ENCODE peak calls at places on chromosomes 1 and 21, in ten cellular contexts. One of them, this sample, is unnamed.

GRCh38 chr21:38327984-38328383 is 71.2 kb downstream of the KCNJ15 start:
- DNase-seq in NCI-H526 treated with DMSO at 0.1 percent for 48 hours: no peak
- DNase-seq in bronchial epithelial cell: no peak
- DNase-seq in NCI-H2081: no peak
- DNase-seq in EL: no peak
- DNase-seq in HCEC 1CT: peak
- DNase-seq in GM06990: no peak
- DNase-seq in H54: no peak
- DNase-seq in tibial artery: no peak
- DNase-seq in activated naive CD8-positive, alpha-beta T cell treated with anti-CD3 and anti-CD28 coated beads, Interleukin-2, amount 50 U/mL, for 24 hours: no peak
- DNase-seq in this sample: no peak

GRCh38 chr1:198937231-198938031 is 298.6 kb downstream of the PTPRC start:
- DNase-seq in NCI-H526 treated with DMSO at 0.1 percent for 48 hours: peak
- DNase-seq in bronchial epithelial cell: peak
- DNase-seq in NCI-H2081: peak
- DNase-seq in EL: peak
- DNase-seq in HCEC 1CT: peak
- DNase-seq in GM06990: peak
- DNase-seq in H54: peak
- DNase-seq in tibial artery: no peak
- DNase-seq in activated naive CD8-positive, alpha-beta T cell treated with anti-CD3 and anti-CD28 coated beads, Interleukin-2, amount 50 U/mL, for 24 hours: peak
- DNase-seq in this sample: peak

GRCh38 chr1:167617950-167618269 is 12.1 kb upstream of the RCSD1 start:
- DNase-seq in NCI-H526 treated with DMSO at 0.1 percent for 48 hours: no peak
- DNase-seq in bronchial epithelial cell: no peak
- DNase-seq in NCI-H2081: no peak
- DNase-seq in EL: no peak
- DNase-seq in HCEC 1CT: no peak
- DNase-seq in GM06990: no peak
- DNase-seq in H54: no peak
- DNase-seq in tibial artery: no peak
- DNase-seq in activated naive CD8-positive, alpha-beta T cell treated with anti-CD3 and anti-CD28 coated beads, Interleukin-2, amount 50 U/mL, for 24 hours: no peak
- DNase-seq in this sample: no peak

GRCh38 chr1:19504796-19505693 is 19.7 kb upstream of the CAPZB start:
- DNase-seq in NCI-H526 treated with DMSO at 0.1 percent for 48 hours: no peak
- DNase-seq in bronchial epithelial cell: no peak
- DNase-seq in NCI-H2081: no peak
- DNase-seq in EL: peak
- DNase-seq in HCEC 1CT: peak
- DNase-seq in GM06990: no peak
- DNase-seq in H54: no peak
- DNase-seq in tibial artery: no peak
- DNase-seq in activated naive CD8-positive, alpha-beta T cell treated with anti-CD3 and anti-CD28 coated beads, Interleukin-2, amount 50 U/mL, for 24 hours: no peak
- DNase-seq in this sample: peak

GRCh38 chr1:11525516-11525915 is 46.6 kb downstream of the DISP3 start:
- DNase-seq in NCI-H526 treated with DMSO at 0.1 percent for 48 hours: no peak
- DNase-seq in bronchial epithelial cell: no peak
- DNase-seq in NCI-H2081: no peak
- DNase-seq in EL: no peak
- DNase-seq in HCEC 1CT: no peak
- DNase-seq in GM06990: no peak
- DNase-seq in H54: no peak
- DNase-seq in tibial artery: peak
- DNase-seq in activated naive CD8-positive, alpha-beta T cell treated with anti-CD3 and anti-CD28 coated beads, Interleukin-2, amount 50 U/mL, for 24 hours: no peak
- DNase-seq in this sample: no peak

GRCh38 chr1:226632169-226632884 is 83.8 kb downstream of the STUM start:
- DNase-seq in NCI-H526 treated with DMSO at 0.1 percent for 48 hours: peak
- DNase-seq in bronchial epithelial cell: no peak
- DNase-seq in NCI-H2081: peak
- DNase-seq in EL: no peak
- DNase-seq in HCEC 1CT: no peak
- DNase-seq in GM06990: no peak
- DNase-seq in H54: no peak
- DNase-seq in tibial artery: peak
- DNase-seq in activated naive CD8-positive, alpha-beta T cell treated with anti-CD3 and anti-CD28 coated beads, Interleukin-2, amount 50 U/mL, for 24 hours: no peak
- DNase-seq in this sample: no peak

GRCh38 chr1:216807696-216808095 is 84.5 kb upstream of the ESRRG start:
- DNase-seq in NCI-H526 treated with DMSO at 0.1 percent for 48 hours: no peak
- DNase-seq in bronchial epithelial cell: peak
- DNase-seq in NCI-H2081: no peak
- DNase-seq in EL: peak
- DNase-seq in HCEC 1CT: peak
- DNase-seq in GM06990: no peak
- DNase-seq in H54: no peak
- DNase-seq in tibial artery: no peak
- DNase-seq in activated naive CD8-positive, alpha-beta T cell treated with anti-CD3 and anti-CD28 coated beads, Interleukin-2, amount 50 U/mL, for 24 hours: no peak
- DNase-seq in this sample: no peak

GRCh38 chr1:96772349-96772748 is 50.8 kb downstream of the PTBP2 start:
- DNase-seq in NCI-H526 treated with DMSO at 0.1 percent for 48 hours: no peak
- DNase-seq in bronchial epithelial cell: no peak
- DNase-seq in NCI-H2081: no peak
- DNase-seq in EL: no peak
- DNase-seq in HCEC 1CT: no peak
- DNase-seq in GM06990: no peak
- DNase-seq in H54: no peak
- DNase-seq in tibial artery: no peak
- DNase-seq in activated naive CD8-positive, alpha-beta T cell treated with anti-CD3 and anti-CD28 coated beads, Interleukin-2, amount 50 U/mL, for 24 hours: no peak
- DNase-seq in this sample: no peak

GRCh38 chr1:91546301-91546581 is 45.6 kb downstream of the CDC7 start:
- DNase-seq in NCI-H526 treated with DMSO at 0.1 percent for 48 hours: no peak
- DNase-seq in bronchial epithelial cell: no peak
- DNase-seq in NCI-H2081: no peak
- DNase-seq in EL: no peak
- DNase-seq in HCEC 1CT: no peak
- DNase-seq in GM06990: no peak
- DNase-seq in H54: no peak
- DNase-seq in tibial artery: no peak
- DNase-seq in activated naive CD8-positive, alpha-beta T cell treated with anti-CD3 and anti-CD28 coated beads, Interleukin-2, amount 50 U/mL, for 24 hours: no peak
- DNase-seq in this sample: no peak

GRCh38 chr1:160219062-160219929 is 14.1 kb downstream of the PEA15 start:
- DNase-seq in NCI-H526 treated with DMSO at 0.1 percent for 48 hours: peak
- DNase-seq in bronchial epithelial cell: peak
- DNase-seq in NCI-H2081: peak
- DNase-seq in EL: peak
- DNase-seq in HCEC 1CT: peak
- DNase-seq in GM06990: no peak
- DNase-seq in H54: peak
- DNase-seq in tibial artery: peak
- DNase-seq in activated naive CD8-positive, alpha-beta T cell treated with anti-CD3 and anti-CD28 coated beads, Interleukin-2, amount 50 U/mL, for 24 hours: no peak
- DNase-seq in this sample: peak

GRCh38 chr1:78607334-78607927 is 12.8 kb upstream of the IFI44L start:
- DNase-seq in NCI-H526 treated with DMSO at 0.1 percent for 48 hours: peak
- DNase-seq in bronchial epithelial cell: peak
- DNase-seq in NCI-H2081: no peak
- DNase-seq in EL: peak
- DNase-seq in HCEC 1CT: peak
- DNase-seq in GM06990: no peak
- DNase-seq in H54: no peak
- DNase-seq in tibial artery: no peak
- DNase-seq in activated naive CD8-positive, alpha-beta T cell treated with anti-CD3 and anti-CD28 coated beads, Interleukin-2, amount 50 U/mL, for 24 hours: no peak
- DNase-seq in this sample: no peak

GRCh38 chr1:71804140-71804539 is 478.2 kb downstream of the NEGR1 start:
- DNase-seq in NCI-H526 treated with DMSO at 0.1 percent for 48 hours: no peak
- DNase-seq in bronchial epithelial cell: no peak
- DNase-seq in NCI-H2081: peak
- DNase-seq in EL: no peak
- DNase-seq in HCEC 1CT: no peak
- DNase-seq in GM06990: no peak
- DNase-seq in H54: no peak
- DNase-seq in tibial artery: no peak
- DNase-seq in activated naive CD8-positive, alpha-beta T cell treated with anti-CD3 and anti-CD28 coated beads, Interleukin-2, amount 50 U/mL, for 24 hours: no peak
- DNase-seq in this sample: no peak

GRCh38 chr1:205449750-205450443 is 5.9 kb downstream of the BLACAT1 start:
- DNase-seq in NCI-H526 treated with DMSO at 0.1 percent for 48 hours: peak
- DNase-seq in bronchial epithelial cell: peak
- DNase-seq in NCI-H2081: no peak
- DNase-seq in EL: peak
- DNase-seq in HCEC 1CT: peak
- DNase-seq in GM06990: no peak
- DNase-seq in H54: peak
- DNase-seq in tibial artery: no peak
- DNase-seq in activated naive CD8-positive, alpha-beta T cell treated with anti-CD3 and anti-CD28 coated beads, Interleukin-2, amount 50 U/mL, for 24 hours: peak
- DNase-seq in this sample: peak

GRCh38 chr1:78490861-78491310 is at the start of gene PTGFR:
- DNase-seq in NCI-H526 treated with DMSO at 0.1 percent for 48 hours: no peak
- DNase-seq in bronchial epithelial cell: no peak
- DNase-seq in NCI-H2081: peak
- DNase-seq in EL: peak
- DNase-seq in HCEC 1CT: peak
- DNase-seq in GM06990: peak
- DNase-seq in H54: peak
- DNase-seq in tibial artery: peak
- DNase-seq in activated naive CD8-positive, alpha-beta T cell treated with anti-CD3 and anti-CD28 coated beads, Interleukin-2, amount 50 U/mL, for 24 hours: no peak
- DNase-seq in this sample: peak

GRCh38 chr1:55724551-55725325 is 509.6 kb upstream of the USP24 start:
- DNase-seq in NCI-H526 treated with DMSO at 0.1 percent for 48 hours: no peak
- DNase-seq in bronchial epithelial cell: peak
- DNase-seq in NCI-H2081: no peak
- DNase-seq in EL: peak
- DNase-seq in HCEC 1CT: peak
- DNase-seq in GM06990: no peak
- DNase-seq in H54: peak
- DNase-seq in tibial artery: no peak
- DNase-seq in activated naive CD8-positive, alpha-beta T cell treated with anti-CD3 and anti-CD28 coated beads, Interleukin-2, amount 50 U/mL, for 24 hours: no peak
- DNase-seq in this sample: no peak

GRCh38 chr1:46333300-46334029 is 7.1 kb upstream of the NSUN4 start:
- DNase-seq in NCI-H526 treated with DMSO at 0.1 percent for 48 hours: peak
- DNase-seq in bronchial epithelial cell: peak
- DNase-seq in NCI-H2081: peak
- DNase-seq in EL: peak
- DNase-seq in HCEC 1CT: peak
- DNase-seq in GM06990: peak
- DNase-seq in H54: no peak
- DNase-seq in tibial artery: no peak
- DNase-seq in activated naive CD8-positive, alpha-beta T cell treated with anti-CD3 and anti-CD28 coated beads, Interleukin-2, amount 50 U/mL, for 24 hours: no peak
- DNase-seq in this sample: no peak

GRCh38 chr1:227758366-227758765 is 23.1 kb downstream of the SNAP47 start:
- DNase-seq in NCI-H526 treated with DMSO at 0.1 percent for 48 hours: no peak
- DNase-seq in bronchial epithelial cell: no peak
- DNase-seq in NCI-H2081: no peak
- DNase-seq in EL: no peak
- DNase-seq in HCEC 1CT: no peak
- DNase-seq in GM06990: no peak
- DNase-seq in H54: no peak
- DNase-seq in tibial artery: no peak
- DNase-seq in activated naive CD8-positive, alpha-beta T cell treated with anti-CD3 and anti-CD28 coated beads, Interleukin-2, amount 50 U/mL, for 24 hours: no peak
- DNase-seq in this sample: no peak